ENCODE peak calls at places on chromosomes 4 and X, in seven cellular contexts. L is mesendoderm, R is IMR-90, V is neuronal stem cell, I is trophoblast cell, G is H9, T is H1. Q is an unnamed sample. For H3K4me1, the result is how much of the 10 kb centered on the place peaks cover.

GRCh38 chr4:76546282-76547166 is 111.5 kb downstream of the SHROOM3 start:
- DNase-seq in L (peak), R (peak), V (no peak), I (peak), G (no peak), T (no peak), Q (peak)

GRCh38 chrX:49282647-49283011 is 13.0 kb downstream of the PPP1R3F start:
- DNase-seq in L (peak), R (peak), V (no peak), I (no peak), G (peak), T (no peak), Q (peak)

GRCh38 chrX:120457766-120458180 is 11.3 kb downstream of the LAMP2 start:
- DNase-seq in L (no peak), R (peak), V (no peak), I (no peak), G (no peak), T (no peak), Q (peak)

GRCh38 chr4:159543831-159544230 is 441.0 kb downstream of the RAPGEF2 start:
- DNase-seq in L (no peak), R (no peak), V (no peak), I (no peak), G (no peak), T (no peak), Q (no peak)

GRCh38 chr4:87497586-87497985 is 31.6 kb downstream of the SPARCL1 start:
- DNase-seq in L (no peak), R (no peak), V (no peak), I (no peak), G (no peak), T (no peak), Q (no peak)

GRCh38 chrX:11367609-11368430 is 74.6 kb downstream of the AMELX start:
- DNase-seq in L (no peak), R (peak), V (no peak), I (no peak), G (no peak), T (no peak), Q (peak)

GRCh38 chr4:187633245-187633644 is 362.3 kb upstream of the ZFP42 start:
- DNase-seq in L (peak), R (no peak), V (no peak), I (no peak), G (no peak), T (no peak), Q (no peak)

GRCh38 chrX:10106801-10107200 is 50.0 kb upstream of the CLCN4 start:
- DNase-seq in L (no peak), R (no peak), V (no peak), I (no peak), G (no peak), T (no peak), Q (no peak)

GRCh38 chrX:47743504-47743903 is 84.5 kb upstream of the UXT start:
- DNase-seq in L (no peak), R (peak), V (no peak), I (no peak), G (no peak), T (no peak), Q (peak)

GRCh38 chrX:2410279-2411020 is 90.3 kb downstream of the DHRSX start:
- DNase-seq in L (peak), R (no peak), V (no peak), I (no peak), G (no peak), T (no peak), Q (no peak)

GRCh38 chrX:53918697-53919096 is 125.6 kb downstream of the PHF8 start:
- DNase-seq in L (peak), R (no peak), V (no peak), I (no peak), G (no peak), T (no peak), Q (no peak)

GRCh38 chr4:145285928-145286327 is 105.5 kb upstream of the OTUD4 start:
- DNase-seq in L (no peak), R (peak), V (no peak), I (no peak), G (no peak), T (no peak), Q (peak)

GRCh38 chr4:98444371-98444770 is 183.2 kb downstream of the RAP1GDS1 start:
- DNase-seq in L (no peak), R (no peak), V (no peak), I (no peak), G (no peak), T (no peak), Q (no peak)

GRCh38 chr4:122692641-122693520 is 39.6 kb upstream of the BBS12 start:
- DNase-seq in L (no peak), R (peak), V (no peak), I (no peak), G (no peak), T (no peak), Q (no peak)

GRCh38 chrX:125295337-125295736 is 24.3 kb upstream of the TEX13C start:
- DNase-seq in L (no peak), R (peak), V (no peak), I (no peak), G (no peak), T (no peak), Q (peak)

GRCh38 chr4:148015468-148015867 is 283.6 kb downstream of the ARHGAP10 start:
- DNase-seq in L (no peak), R (no peak), V (no peak), I (no peak), G (no peak), T (no peak), Q (no peak)

GRCh38 chr4:158630893-158631292 is 40.8 kb downstream of the C4orf46 start:
- DNase-seq in L (no peak), R (peak), V (no peak), I (no peak), G (no peak), T (no peak), Q (no peak)

GRCh38 chr4:88897752-88898151 is 159.2 kb downstream of the FAM13A start:
- DNase-seq in L (no peak), R (no peak), V (no peak), I (no peak), G (no peak), T (no peak), Q (no peak)

GRCh38 chrX:2391869-2392606 is 108.7 kb downstream of the DHRSX start:
- DNase-seq in L (peak), R (peak), V (no peak), I (peak), G (peak), T (peak), Q (peak)

GRCh38 chr4:184596044-184596616 is 53.1 kb downstream of the CASP3 start:
- DNase-seq in L (no peak), R (no peak), V (no peak), I (no peak), G (no peak), T (no peak), Q (no peak)

GRCh38 chr4:152348670-152349069 is 187.2 kb downstream of the FBXW7 start:
- DNase-seq in L (peak), R (no peak), V (no peak), I (no peak), G (no peak), T (no peak), Q (peak)

GRCh38 chrX:112818114-112819012 is 22.3 kb downstream of the AMOT start:
- DNase-seq in L (peak), R (no peak), V (no peak), I (no peak), G (no peak), T (no peak), Q (no peak)

GRCh38 chrX:51459125-51459524 is 37.3 kb downstream of the NUDT11 start:
- DNase-seq in L (peak), R (peak), V (no peak), I (peak), G (no peak), T (no peak), Q (peak)

GRCh38 chr4:183377491-183377890 is 55.3 kb upstream of the CLDN24 start:
- DNase-seq in L (no peak), R (no peak), V (no peak), I (no peak), G (no peak), T (no peak), Q (no peak)

GRCh38 chr4:155762351-155762750 is 3.5 kb downstream of the GUCY1B1 start:
- DNase-seq in L (no peak), R (peak), V (no peak), I (no peak), G (no peak), T (no peak), Q (no peak)

GRCh38 chrX:116009871-116010710 is 160.5 kb upstream of the AGTR2 start:
- DNase-seq in L (peak), R (no peak), V (no peak), I (no peak), G (peak), T (no peak), Q (no peak)

GRCh38 chrX:111382277-111382676 is 29.7 kb downstream of the DCX start:
- DNase-seq in L (no peak), R (no peak), V (no peak), I (no peak), G (no peak), T (no peak), Q (no peak)

GRCh38 chrX:46979340-46979739 is 67.1 kb downstream of the JADE3 start:
- DNase-seq in L (no peak), R (peak), V (no peak), I (no peak), G (no peak), T (no peak), Q (peak)

GRCh38 chr4:75673959-75674328 is 733 bp upstream of the G3BP2 start:
- DNase-seq in L (peak), R (no peak), V (no peak), I (peak), G (no peak), T (no peak), Q (no peak)

GRCh38 chrX:100611951-100612350 is 24.7 kb downstream of the TSPAN6 start:
- DNase-seq in L (peak), R (no peak), V (no peak), I (peak), G (no peak), T (no peak), Q (no peak)
- H3K18ac ChIP-seq in L (no peak), R (no peak), V (no peak), I (no peak), G (no peak), T (no peak), Q (no peak)

DNA sequence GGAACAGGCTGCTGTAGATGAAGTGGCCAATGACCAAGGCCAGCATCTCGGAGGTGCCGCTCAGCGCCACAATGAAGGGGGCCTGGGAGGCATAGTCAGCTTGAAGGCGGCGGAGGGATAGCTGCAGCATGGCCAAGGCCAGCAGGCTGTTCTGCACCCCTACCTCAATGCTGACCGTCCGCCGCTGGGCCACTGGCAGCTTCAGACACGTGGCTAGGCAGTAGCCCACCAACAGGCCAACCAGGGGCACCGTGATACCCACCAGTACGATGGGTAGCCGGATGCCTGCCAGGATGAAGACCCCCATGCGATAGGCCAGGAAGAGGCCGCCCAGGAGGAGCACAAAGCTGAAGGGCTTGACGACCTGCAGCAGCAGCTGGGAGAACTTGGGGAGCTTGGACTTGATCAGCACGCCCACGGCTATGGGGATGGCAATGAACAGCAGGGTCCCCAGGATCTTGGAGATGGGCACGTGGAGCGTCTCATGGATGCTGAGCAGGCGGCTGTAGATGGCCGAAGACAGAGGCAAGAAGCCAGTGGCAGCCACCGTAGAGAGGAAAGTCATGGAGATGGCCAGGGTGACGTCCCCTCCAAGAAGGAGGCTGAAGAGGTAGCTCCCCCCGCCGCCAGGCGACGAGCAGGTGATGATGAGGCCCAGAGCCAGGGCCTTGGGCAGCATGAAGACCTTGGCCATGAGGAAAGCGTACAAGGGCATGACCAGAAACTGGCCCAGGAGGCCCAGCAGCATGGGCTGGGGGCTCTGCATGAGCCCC is 1.3 kb upstream of the UBL4A start:
- DNase-seq in L (no peak), R (no peak), V (no peak), I (no peak), G (no peak), T (no peak), Q (no peak)
- H3K4me1 ChIP-seq in L (under half), R (under half), V (under half), I (under half), G (under half), T (under half), Q (under half)

DNA sequence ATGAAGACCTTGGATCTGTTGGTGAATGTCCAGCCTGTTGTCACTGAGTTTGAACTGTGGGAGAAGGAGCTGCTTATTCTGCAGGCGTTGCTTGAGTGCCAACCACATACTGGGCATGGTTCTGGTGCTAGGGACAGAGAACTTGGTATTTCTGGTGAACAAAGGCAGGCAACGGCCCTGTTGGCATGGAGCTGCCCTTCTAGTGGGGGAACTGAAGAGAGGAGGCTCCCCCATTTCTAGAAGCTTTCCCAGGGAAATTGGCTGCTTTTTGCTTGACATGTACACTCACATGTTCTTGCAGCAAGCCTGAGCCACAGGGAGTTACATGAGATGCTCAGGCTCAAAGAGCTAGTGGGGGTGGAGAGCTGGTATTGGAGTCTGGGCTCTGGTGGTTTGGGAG is 8.9 kb upstream of the CD38 start:
- DNase-seq in L (no peak), R (no peak), V (no peak), I (no peak), G (no peak), T (no peak), Q (no peak)
- H3K18ac ChIP-seq in L (no peak), R (no peak), V (no peak), I (no peak), G (no peak), T (no peak), Q (no peak)

DNA sequence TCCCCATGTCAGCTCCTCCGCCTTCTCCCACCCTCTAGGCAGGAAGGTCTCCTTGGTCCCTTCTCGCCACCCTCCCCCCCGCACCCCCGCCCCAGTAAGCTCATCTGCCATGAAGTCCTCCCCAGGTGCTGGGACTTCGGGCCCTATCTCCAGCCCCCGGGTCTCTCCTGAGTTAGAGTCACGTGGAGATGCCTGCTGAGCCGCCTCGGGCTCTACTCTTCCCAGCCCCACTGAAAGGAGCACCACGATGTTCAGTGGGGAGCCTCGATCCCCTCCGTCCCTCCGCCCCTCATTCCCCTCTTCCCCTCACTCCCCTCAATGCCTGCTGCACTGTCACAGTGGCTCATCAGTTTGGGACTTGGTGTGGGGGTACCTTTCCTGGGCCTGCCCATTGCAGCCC is 3.9 kb downstream of the HTRA3 start:
- DNase-seq in L (no peak), R (no peak), V (no peak), I (no peak), G (no peak), T (no peak), Q (no peak)
- H3K4me1 ChIP-seq in L (under half), R (under half), V (under half), I (under half), G (under half), T (under half), Q (under half)

Q was measured in mesenchymal stem cell.